ENCODE peak calls at places on chromosomes 16 and 17, in five cellular contexts. D, W, L, Y and A are unnamed samples.

GRCh38 chr17:51802544-51802943 is 356.0 kb downstream of the CA10 start:
- DNase-seq in D (no peak), W (no peak), L (no peak), Y (no peak), A (no peak)

GRCh38 chr16:57993452-57993851 is 7.0 kb downstream of the ZNF319 start:
- DNase-seq in D (no peak), W (no peak), L (no peak), Y (no peak), A (no peak)

GRCh38 chr17:49183801-49184200 is 26.6 kb downstream of the GNGT2 start:
- DNase-seq in D (no peak), W (no peak), L (no peak), Y (no peak), A (no peak)

GRCh38 chr16:50153648-50154368 is 702 bp downstream of the TENT4B start:
- DNase-seq in D (no peak), W (peak; percentile 43), L (no peak), Y (no peak), A (no peak)

GRCh38 chr17:39051001-39051605 is 83.9 kb upstream of the FBXO47 start:
- DNase-seq in D (no peak), W (no peak), L (no peak), Y (no peak), A (no peak)

GRCh38 chr16:19169081-19169639 is 1.1 kb downstream of the SYT17 start:
- DNase-seq in D (no peak), W (peak; percentile 35), L (no peak), Y (no peak), A (no peak)

GRCh38 chr17:19958023-19958422 is 19.6 kb downstream of the AKAP10 start:
- DNase-seq in D (no peak), W (peak; percentile 5), L (no peak), Y (peak; percentile 94), A (no peak)

GRCh38 chr16:85185281-85185680 is 73.0 kb upstream of the CIBAR2 start:
- DNase-seq in D (no peak), W (no peak), L (no peak), Y (no peak), A (no peak)